ENCODE peak calls at places on chromosomes 2 and 18, in seven cellular contexts. K is pancreas, I is astrocyte, E is OCI-LY7, M is tibial nerve, U is lower lobe of right lung, C is HCT116. P is an unnamed sample.
A peak's percentile ranks its signal among the peaks of the same experiment; 100 is the strongest.

GRCh38 chr18:634551-635045 is 22.9 kb upstream of the TYMS start:
- DNase-seq in M (no peak), I (no peak), K (no peak), E (no peak), U (no peak), C (no peak), P (no peak)

GRCh38 chr2:43707255-43707654 is 31.0 kb upstream of the C1GALT1C1L start:
- DNase-seq in K (no peak), I (peak; percentile 80), M (peak; percentile 33), U (no peak), E (no peak), C (no peak), P (no peak)

GRCh38 chr2:85653996-85654395 is 14.0 kb downstream of the SFTPB start:
- DNase-seq in E (no peak), M (no peak), K (no peak), I (no peak), U (no peak), C (no peak), P (no peak)

GRCh38 chr2:69132960-69133590 is 120.1 kb downstream of the ANTXR1 start:
- DNase-seq in U (no peak), C (no peak), E (no peak), K (no peak), I (no peak), M (no peak), P (no peak)

GRCh38 chr18:48952287-48953095 is 1.7 kb upstream of the SMAD7 start:
- DNase-seq in U (peak; percentile 90), E (peak; percentile 58), C (no peak), M (peak; percentile 65), K (peak; percentile 85), I (peak; percentile 84), P (no peak)

GRCh38 chr2:120415728-120416509 is 70.0 kb downstream of the INHBB start:
- DNase-seq in M (no peak), K (peak; percentile 11), I (no peak), E (no peak), U (no peak), C (no peak), P (no peak)

GRCh38 chr2:184091456-184091855 is 506.9 kb upstream of the ZNF804A start:
- DNase-seq in C (no peak), I (no peak), K (no peak), U (no peak), M (no peak), E (no peak), P (no peak)

GRCh38 chr18:70377317-70377799 is 88.5 kb downstream of the SOCS6 start:
- DNase-seq in C (no peak), K (no peak), I (no peak), M (no peak), U (no peak), E (no peak), P (no peak)

GRCh38 chr2:190177249-190177648 is 114.7 kb upstream of the MSTN start:
- DNase-seq in M (no peak), U (no peak), K (no peak), C (no peak), I (no peak), E (no peak), P (no peak)

GRCh38 chr2:185567940-185568339 is 170.7 kb upstream of the FSIP2 start:
- DNase-seq in C (no peak), M (no peak), E (no peak), I (no peak), U (no peak), K (no peak), P (no peak)

GRCh38 chr2:55420901-55421300 is 1.2 kb upstream of the CCDC88A start:
- DNase-seq in I (no peak), E (peak; percentile 57), K (no peak), C (no peak), M (no peak), U (no peak), P (no peak)

GRCh38 chr18:40355701-40356100 is 1599.3 kb upstream of the PIK3C3 start:
- DNase-seq in K (no peak), C (no peak), I (peak; percentile 23), U (no peak), M (no peak), E (no peak), P (peak; percentile 4)

GRCh38 chr2:197258580-197258979 is 52.0 kb downstream of the ANKRD44 start:
- DNase-seq in I (peak; percentile 60), C (no peak), K (no peak), E (no peak), U (no peak), M (no peak), P (no peak)

GRCh38 chr2:12087671-12088380 is 341.4 kb downstream of the LPIN1 start:
- DNase-seq in I (no peak), K (no peak), E (no peak), M (no peak), C (no peak), U (no peak), P (no peak)

GRCh38 chr2:216624251-216624650 is 9.0 kb upstream of the IGFBP2 start:
- DNase-seq in C (no peak), K (no peak), M (no peak), E (no peak), U (no peak), I (no peak), P (no peak)

GRCh38 chr2:199713746-199714145 is 137.2 kb downstream of the FTCDNL1 start:
- DNase-seq in M (no peak), E (no peak), I (no peak), C (no peak), K (no peak), U (no peak), P (no peak)

GRCh38 chr2:10042301-10043161 is 819 bp upstream of the KLF11 start:
- DNase-seq in E (no peak), I (peak; percentile 35), C (no peak), M (peak; percentile 64), K (peak; percentile 88), U (peak; percentile 91), P (no peak)

GRCh38 chr2:45316576-45317338 is 294.3 kb downstream of the SRBD1 start:
- DNase-seq in K (no peak), E (no peak), M (no peak), I (peak; percentile 40), C (no peak), U (no peak), P (no peak)

GRCh38 chr2:109342451-109342850 is 213.4 kb downstream of the SH3RF3 start:
- DNase-seq in I (no peak), U (no peak), C (no peak), E (no peak), K (no peak), M (no peak), P (no peak)

GRCh38 chr2:161371869-161372268 is 44.2 kb upstream of the TBR1 start:
- DNase-seq in I (no peak), M (no peak), E (no peak), C (no peak), U (no peak), K (no peak), P (no peak)

GRCh38 chr18:48957616-48958015 is 6.9 kb upstream of the SMAD7 start:
- DNase-seq in U (no peak), C (no peak), E (no peak), I (no peak), M (no peak), K (no peak), P (no peak)

GRCh38 chr2:149924028-149924427 is 336.5 kb upstream of the MMADHC start:
- DNase-seq in E (no peak), U (no peak), C (no peak), K (no peak), M (no peak), I (peak; percentile 58), P (no peak)
- H3K9me3 ChIP-seq in E (no peaks in the 10 kb centered on the region), U (no peaks in the 10 kb centered on the region), C (no peaks in the 10 kb centered on the region), K (no peaks in the 10 kb centered on the region), M (no peaks in the 10 kb centered on the region), I (no peaks in the 10 kb centered on the region), P (no peaks in the 10 kb centered on the region)

GRCh38 chr2:231644426-231644825 is 51.8 kb downstream of the TEX44 start:
- DNase-seq in K (no peak), E (no peak), M (no peak), I (no peak), C (no peak), U (no peak), P (no peak)

GRCh38 chr2:231643494-231643888 is 50.8 kb downstream of the TEX44 start:
- DNase-seq in U (no peak), M (no peak), E (peak; percentile 44), C (no peak), I (no peak), K (no peak), P (no peak)

GRCh38 chr2:231642631-231643493 is 50.2 kb downstream of the TEX44 start:
- DNase-seq in M (peak; percentile 85), K (no peak), U (peak; percentile 83), I (peak; percentile 93), E (peak; percentile 66), C (peak; percentile 99), P (peak; percentile 63)

GRCh38 chr2:231640229-231640628 is 47.6 kb downstream of the TEX44 start:
- DNase-seq in E (no peak), U (no peak), K (no peak), M (no peak), I (no peak), C (no peak), P (no peak)

GRCh38 chr2:231640646-231641111 is 48.0 kb downstream of the TEX44 start:
- DNase-seq in U (peak; percentile 72), M (peak; percentile 48), K (no peak), C (peak; percentile 65), I (no peak), E (no peak), P (no peak)
- H3K27ac ChIP-seq in U (peak overlapping the region; percentile 84), M (peak overlapping the region; percentile 94), K (no peak overlapping the region), C (peak overlapping the region; percentile 100), I (no peak overlapping the region), E (no peak overlapping the region), P (no peak overlapping the region)

GRCh38 chr18:11065061-11065460 is 84.3 kb downstream of the PIEZO2 start:
- DNase-seq in K (no peak), M (no peak), U (no peak), I (no peak), E (no peak), C (no peak), P (no peak)
- TF ChIP-seq CTCF in K (no peak), M (no peak), U (no peak), I (no peak), E (no peak), C (no peak), P (no peak)

GRCh38 chr2:95014126-95014708 is 11.3 kb upstream of the MAL start:
- DNase-seq in I (no peak), E (no peak), U (no peak), M (no peak), C (no peak), K (no peak), P (no peak)
- H3K9me3 ChIP-seq in I (no peaks in the 10 kb centered on the region), E (no peaks in the 10 kb centered on the region), U (no peaks in the 10 kb centered on the region), M (no peaks in the 10 kb centered on the region), C (no peaks in the 10 kb centered on the region), K (no peaks in the 10 kb centered on the region), P (no peaks in the 10 kb centered on the region)

P was measured in AG04450.